ENCODE peak calls at places on chromosomes 7 and 10, in seven cellular contexts. R is PC-3, S is fibroblast of lung, C is OCI-LY7, V is heart left ventricle, T is adrenal gland, U is colonic mucosa. K is an unnamed sample.

GRCh38 chr7:40015790-40016296 is 65.8 kb downstream of the CDK13 start:
- DNase-seq in R (peak), S (peak), C (peak), V (no peak), T (peak), U (peak), K (peak)

GRCh38 chr10:6669269-6669859 is 89.3 kb upstream of the PRKCQ start:
- DNase-seq in R (peak), S (peak), C (peak), V (no peak), T (no peak), U (peak), K (peak)

GRCh38 chr10:122295423-122295947 is 24.4 kb downstream of the BTBD16 start:
- DNase-seq in R (peak), S (no peak), C (no peak), V (no peak), T (no peak), U (peak), K (no peak)

GRCh38 chr7:55048221-55048859 is 29.5 kb downstream of the EGFR start:
- DNase-seq in R (peak), S (no peak), C (no peak), V (no peak), T (peak), U (peak), K (no peak)

GRCh38 chr7:46139079-46139478 is 218.0 kb upstream of the IGFBP3 start:
- DNase-seq in R (peak), S (peak), C (no peak), V (no peak), T (no peak), U (no peak), K (peak)

GRCh38 chr10:130026670-130027456 is 62.8 kb upstream of the EBF3 start:
- DNase-seq in R (no peak), S (no peak), C (no peak), V (no peak), T (no peak), U (no peak), K (no peak)

GRCh38 chr7:46752881-46753366 is 829.0 kb downstream of the TNS3 start:
- DNase-seq in R (peak), S (peak), C (no peak), V (no peak), T (no peak), U (no peak), K (peak)

GRCh38 chr10:131811239-131812011 is 89.4 kb upstream of the PPP2R2D start:
- DNase-seq in R (no peak), S (no peak), C (no peak), V (peak), T (no peak), U (peak), K (no peak)

GRCh38 chr7:17434191-17434590 is 135.7 kb downstream of the AHR start:
- DNase-seq in R (no peak), S (no peak), C (no peak), V (no peak), T (no peak), U (no peak), K (no peak)

GRCh38 chr10:127307338-127307737 is 110.9 kb upstream of the INSYN2A start:
- DNase-seq in R (no peak), S (no peak), C (no peak), V (no peak), T (no peak), U (no peak), K (no peak)

GRCh38 chr7:29538322-29538874 is 25.2 kb upstream of the PRR15 start:
- DNase-seq in R (no peak), S (no peak), C (no peak), V (no peak), T (no peak), U (no peak), K (no peak)

GRCh38 chr7:158685727-158686126 is 18.9 kb downstream of the NCAPG2 start:
- DNase-seq in R (no peak), S (no peak), C (no peak), V (no peak), T (no peak), U (no peak), K (no peak)

GRCh38 chr7:113142385-113143119 is 24.2 kb upstream of the SMIM30 start:
- DNase-seq in R (no peak), S (no peak), C (peak), V (no peak), T (no peak), U (no peak), K (no peak)

GRCh38 chr7:36208997-36209813 is 56.2 kb downstream of the EEPD1 start:
- DNase-seq in R (peak), S (peak), C (no peak), V (no peak), T (no peak), U (no peak), K (no peak)

GRCh38 chr10:47073967-47074366 is 162.7 kb downstream of the PTPN20 start:
- DNase-seq in R (no peak), S (no peak), C (no peak), V (no peak), T (no peak), U (no peak), K (no peak)

GRCh38 chr7:133376514-133376913 is 123.6 kb downstream of the EXOC4 start:
- DNase-seq in R (no peak), S (no peak), C (no peak), V (no peak), T (no peak), U (no peak), K (no peak)

GRCh38 chr10:63437334-63437949 is 28.3 kb downstream of the JMJD1C start:
- DNase-seq in R (no peak), S (peak), C (no peak), V (no peak), T (no peak), U (no peak), K (no peak)

GRCh38 chr7:133645870-133646492 is 393.1 kb downstream of the EXOC4 start:
- DNase-seq in R (peak), S (peak), C (no peak), V (no peak), T (no peak), U (no peak), K (no peak)

GRCh38 chr10:34024708-34025425 is 690.4 kb upstream of the NRP1 start:
- DNase-seq in R (peak), S (peak), C (no peak), V (no peak), T (no peak), U (peak), K (peak)

GRCh38 chr10:42996588-42996987 is 80.3 kb upstream of the RET start:
- DNase-seq in R (no peak), S (no peak), C (no peak), V (peak), T (no peak), U (peak), K (no peak)

GRCh38 chr10:88271736-88272135 is 311.4 kb downstream of the RNLS start:
- DNase-seq in R (no peak), S (peak), C (no peak), V (no peak), T (no peak), U (no peak), K (no peak)

GRCh38 chr7:37385787-37386186 is 62.9 kb downstream of the ELMO1 start:
- DNase-seq in R (no peak), S (no peak), C (no peak), V (no peak), T (no peak), U (no peak), K (no peak)

GRCh38 chr7:82444220-82445049 is 858 bp upstream of the CACNA2D1 start:
- DNase-seq in R (peak), S (no peak), C (no peak), V (no peak), T (no peak), U (peak), K (no peak)
- H3K27ac ChIP-seq in R (no peak), S (peak), C (no peak), V (peak), T (peak), U (peak), K (no peak)

DNA sequence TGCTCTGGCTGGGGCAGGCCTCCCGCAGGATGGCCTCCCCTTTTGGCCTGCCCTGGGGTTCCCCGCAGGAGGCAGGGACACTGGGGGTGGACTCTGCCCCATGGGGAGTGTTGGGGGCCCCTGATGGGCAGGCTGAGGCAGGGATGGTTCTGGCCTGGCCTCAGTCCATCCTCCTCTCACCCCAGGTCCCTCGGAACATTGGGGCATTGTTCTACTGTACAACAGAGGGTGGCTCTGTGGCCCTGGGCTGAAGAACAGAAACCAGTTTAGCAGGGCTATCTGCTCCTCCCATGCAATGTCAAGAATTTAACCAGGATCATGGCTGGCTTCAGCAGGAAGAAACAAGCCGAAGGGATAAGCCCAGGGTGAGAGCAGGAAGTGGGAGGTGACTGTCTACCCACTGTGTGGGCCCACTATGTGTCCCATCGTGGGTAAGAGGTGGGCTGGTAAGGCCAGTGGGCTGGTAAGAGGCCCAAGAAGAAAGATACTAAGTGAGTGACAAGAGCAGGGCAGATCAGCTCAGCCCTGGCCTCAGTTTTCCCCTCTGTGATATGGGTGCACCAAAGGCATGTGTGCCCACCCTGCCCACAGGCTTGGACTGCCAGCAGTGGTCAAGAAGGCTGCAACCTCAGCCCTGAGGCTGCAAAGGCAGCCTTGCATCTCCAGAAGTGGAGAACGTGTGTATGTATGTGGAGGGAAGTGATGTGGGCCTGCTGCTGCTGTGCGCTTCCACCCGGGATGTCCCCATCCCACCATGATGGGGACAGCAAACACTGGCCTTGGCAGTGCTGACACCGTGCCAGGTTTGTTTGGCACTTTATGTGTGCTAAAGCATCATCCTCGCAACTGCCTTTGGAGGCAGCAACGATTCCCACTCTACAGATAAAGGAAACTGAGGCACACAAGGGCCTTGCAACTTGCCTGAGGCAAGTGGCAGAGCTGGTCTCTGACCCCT is 138.9 kb downstream of the SH3PXD2A start:
- DNase-seq in R (peak), S (peak), C (no peak), V (no peak), T (no peak), U (peak), K (no peak)
- TF ChIP-seq CTCF in R (peak), S (no peak), C (no peak), V (no peak), T (no peak), U (no peak), K (no peak)

DNA sequence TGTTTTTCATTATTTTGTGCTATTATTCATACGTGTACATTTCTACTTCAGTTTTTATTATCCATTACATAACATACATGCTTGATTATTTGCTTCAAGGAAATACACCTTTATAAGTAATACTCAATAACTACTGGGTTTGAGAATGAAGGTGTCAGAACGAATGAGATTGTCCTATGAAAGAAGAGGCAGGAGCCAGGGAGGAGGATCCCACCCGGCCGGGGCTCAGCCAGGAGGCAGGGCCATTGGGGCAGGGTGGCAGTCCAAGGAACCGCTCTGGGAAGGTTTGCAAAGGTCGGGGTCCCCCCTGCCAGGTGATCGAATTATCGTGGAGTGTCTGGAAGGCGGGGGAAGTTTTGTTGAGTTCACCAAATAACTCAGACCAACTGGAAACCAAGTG is 9.1 kb downstream of the TRIM56 start:
- DNase-seq in R (no peak), S (no peak), C (no peak), V (peak), T (peak), U (no peak), K (no peak)
- H3K4me3 ChIP-seq in R (no peak), S (no peak), C (no peak), V (no peak), T (no peak), U (no peak), K (peak)

GRCh38 chr7:73718438-73718881 is 1.0 kb downstream of the STX1A start:
- DNase-seq in R (peak), S (no peak), C (no peak), V (no peak), T (peak), U (no peak), K (peak)
- H3K27ac ChIP-seq in R (peak), S (peak), C (no peak), V (no peak), T (no peak), U (no peak), K (peak)